ENCODE peak calls at places on chromosome 11, in five cellular contexts. Z is A549, J is IMR-90, C is K562, W is HepG2. S is an unnamed sample. For H3K4me1, the result is how much of the 10 kb centered on the place peaks cover.

GRCh38 chr11:9001736-9002135 is 2.1 kb downstream of the NRIP3 start:
- DNase-seq in Z (no peak), J (peak), C (peak), W (no peak), S (no peak)

GRCh38 chr11:73578786-73579185 is 19.1 kb downstream of the FAM168A start:
- DNase-seq in Z (no peak), J (no peak), C (no peak), W (peak), S (peak)

GRCh38 chr11:75276696-75277095 is 36.1 kb downstream of the TPBGL start:
- DNase-seq in Z (no peak), J (no peak), C (no peak), W (no peak), S (no peak)

GRCh38 chr11:86408845-86409244 is 34.2 kb downstream of the CCDC81 start:
- DNase-seq in Z (peak), J (no peak), C (no peak), W (no peak), S (no peak)

GRCh38 chr11:129312741-129313587 is 62.7 kb upstream of the BARX2 start:
- DNase-seq in Z (no peak), J (peak), C (no peak), W (no peak), S (no peak)

GRCh38 chr11:32118025-32118974 is 27.4 kb downstream of the RCN1 start:
- DNase-seq in Z (no peak), J (peak), C (no peak), W (peak), S (no peak)

GRCh38 chr11:124725719-124726105 is 14.0 kb upstream of the NRGN start:
- DNase-seq in Z (no peak), J (peak), C (no peak), W (no peak), S (no peak)

GRCh38 chr11:798093-798713 is at the start of gene SLC25A22:
- DNase-seq in Z (peak), J (peak), C (peak), W (peak), S (no peak)

GRCh38 chr11:125429807-125430678 is 66.0 kb downstream of the FEZ1 start:
- DNase-seq in Z (no peak), J (no peak), C (no peak), W (no peak), S (no peak)

GRCh38 chr11:11440149-11440548 is 87.1 kb upstream of the CSNK2A3 start:
- DNase-seq in Z (no peak), J (no peak), C (no peak), W (no peak), S (no peak)

GRCh38 chr11:32935462-32936029 is 42.9 kb downstream of the QSER1 start:
- DNase-seq in Z (no peak), J (no peak), C (no peak), W (no peak), S (no peak)

GRCh38 chr11:86138958-86139357 is 70.1 kb upstream of the PICALM start:
- DNase-seq in Z (no peak), J (no peak), C (no peak), W (no peak), S (peak)

GRCh38 chr11:64053699-64054098 is 18.0 kb downstream of the FLRT1 start:
- DNase-seq in Z (no peak), J (peak), C (no peak), W (no peak), S (no peak)

GRCh38 chr11:64052436-64052835 is 16.7 kb downstream of the FLRT1 start:
- DNase-seq in Z (no peak), J (no peak), C (no peak), W (no peak), S (no peak)

GRCh38 chr11:64051297-64051696 is 15.6 kb downstream of the FLRT1 start:
- DNase-seq in Z (no peak), J (no peak), C (no peak), W (no peak), S (no peak)

GRCh38 chr11:64055077-64055476 is 19.3 kb downstream of the FLRT1 start:
- DNase-seq in Z (no peak), J (no peak), C (no peak), W (no peak), S (no peak)

GRCh38 chr11:64052938-64053622 is 17.3 kb downstream of the FLRT1 start:
- DNase-seq in Z (no peak), J (no peak), C (no peak), W (no peak), S (no peak)
- H3K4me1 ChIP-seq in Z (under half), J (under half), C (under half), W (under half), S (under half)

GRCh38 chr11:44731685-44732411 is 5.1 kb downstream of the TSPAN18 start:
- DNase-seq in Z (no peak), J (no peak), C (peak), W (no peak), S (no peak)
- TF ChIP-seq BHLHE40 in Z (no peak), J (no peak), C (no peak), W (no peak), S (no peak)

DNA sequence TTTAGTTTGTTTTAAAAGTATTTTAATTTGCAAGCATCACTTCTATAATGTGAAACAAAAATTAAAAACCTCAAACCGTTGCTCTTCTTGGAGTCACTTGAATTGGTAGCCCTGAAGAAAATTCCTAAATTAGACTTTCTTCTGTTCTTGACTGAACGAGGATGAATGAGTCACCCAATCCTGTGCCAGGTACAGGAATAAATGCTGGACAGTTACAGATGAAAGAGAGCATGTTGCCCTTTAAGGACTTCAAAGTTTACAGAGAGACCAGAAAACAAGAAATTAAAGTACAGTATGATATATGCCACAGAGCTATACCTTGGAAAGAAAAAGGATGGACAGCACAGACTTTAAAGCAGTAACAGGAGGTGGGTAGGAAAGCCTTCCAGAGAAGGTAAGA is 41.3 kb upstream of the CXCR5 start:
- DNase-seq in Z (no peak), J (peak), C (no peak), W (no peak), S (no peak)
- H3K4me1 ChIP-seq in Z (under half), J (under half), C (under half), W (under half), S (under half)

DNA sequence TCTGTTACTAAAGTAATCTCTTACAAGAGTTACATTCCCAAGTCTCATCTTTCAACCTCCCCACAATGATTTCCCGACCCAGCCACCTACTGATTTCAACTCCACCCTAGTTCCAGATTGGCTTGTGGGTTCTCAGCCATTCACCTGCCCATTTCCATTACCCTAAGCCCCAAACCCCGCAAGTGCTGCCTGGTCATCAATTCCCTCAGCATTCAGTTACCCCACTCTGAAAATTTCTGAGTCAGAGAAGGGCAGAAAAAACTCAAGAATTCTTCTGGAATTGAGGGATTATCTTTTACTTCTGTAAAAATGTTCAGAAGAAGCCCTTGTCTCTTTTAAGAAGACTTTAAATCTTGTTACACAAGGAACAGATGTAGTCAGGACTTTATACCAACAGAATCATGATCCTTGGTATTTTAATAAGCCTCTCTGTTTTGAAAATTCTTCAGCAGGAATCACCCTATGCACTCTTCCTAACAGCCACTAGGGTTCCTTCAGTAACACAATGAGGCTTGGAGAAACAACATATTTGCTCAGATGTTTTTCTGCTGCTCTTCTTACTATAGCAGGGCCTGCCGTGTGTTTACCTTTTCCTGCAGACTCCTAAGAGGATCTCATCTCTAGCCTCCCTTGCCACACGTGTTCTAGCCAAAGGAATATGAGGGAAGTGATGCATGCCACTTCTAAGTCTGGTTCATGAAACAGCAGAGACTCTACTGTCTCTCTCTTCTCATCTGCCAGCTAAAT is 29.2 kb upstream of the PAMR1 start:
- DNase-seq in Z (peak), J (peak), C (no peak), W (no peak), S (no peak)
- TF ChIP-seq BHLHE40 in Z (no peak), J (no peak), C (no peak), W (no peak), S (no peak)

S was measured in GM12878.